ENCODE peak calls at places on chromosomes 7 and 10, in nine cellular contexts. N, O, R, D, L, B, A, U and P are unnamed samples.

GRCh38 chr10:104074505-104074904 is 11.2 kb downstream of the COL17A1 start:
- DNase-seq in U (no peak), D (no peak), N (no peak), O (no peak), R (no peak), B (no peak), L (no peak), A (no peak), P (no peak)

GRCh38 chr10:29535012-29535777 is 99.6 kb downstream of the SVIL start:
- DNase-seq in L (peak; percentile 53), N (peak; percentile 22), O (no peak), U (no peak), R (peak; percentile 53), A (peak; percentile 77), D (peak; percentile 98), B (peak; percentile 88), P (no peak)

GRCh38 chr10:59968705-59969104 is 62.3 kb upstream of the CCDC6 start:
- DNase-seq in O (no peak), N (no peak), R (no peak), L (no peak), A (no peak), D (no peak), U (no peak), B (no peak), P (no peak)

GRCh38 chr10:34580643-34581042 is 234.5 kb downstream of the PARD3 start:
- DNase-seq in O (no peak), A (no peak), N (no peak), R (no peak), D (peak; percentile 88), L (peak; percentile 11), B (peak; percentile 76), U (no peak), P (no peak)

GRCh38 chr7:112940314-112940732 is 146.3 kb downstream of the GPR85 start:
- DNase-seq in L (no peak), B (no peak), R (no peak), N (no peak), A (peak; percentile 87), U (no peak), D (no peak), O (no peak), P (no peak)

GRCh38 chr10:74593470-74593869 is 232.9 kb upstream of the KAT6B start:
- DNase-seq in L (no peak), R (no peak), O (no peak), B (peak; percentile 52), N (peak; percentile 8), U (no peak), D (peak; percentile 21), A (no peak), P (no peak)

GRCh38 chr10:132489053-132489703 is 48.4 kb upstream of the INPP5A start:
- DNase-seq in N (no peak), R (peak; percentile 29), U (no peak), A (no peak), B (peak; percentile 25), D (no peak), O (no peak), L (peak; percentile 72), P (no peak)

GRCh38 chr7:75887669-75888369 is 9.0 kb downstream of the RHBDD2 start:
- DNase-seq in O (no peak), D (no peak), R (no peak), B (no peak), N (no peak), U (no peak), L (no peak), A (no peak), P (no peak)

GRCh38 chr10:69655868-69656555 is 26.0 kb downstream of the FAM241B start:
- DNase-seq in A (no peak), D (no peak), U (no peak), R (no peak), B (no peak), L (no peak), N (no peak), O (no peak), P (no peak)

GRCh38 chr10:126914561-126914960 is 9.3 kb downstream of the DOCK1 start:
- DNase-seq in D (no peak), O (no peak), R (no peak), A (no peak), N (no peak), B (no peak), U (no peak), L (no peak), P (no peak)

GRCh38 chr10:110806335-110806734 is 65.4 kb upstream of the PDCD4 start:
- DNase-seq in B (no peak), R (no peak), A (no peak), L (no peak), N (no peak), O (no peak), U (no peak), D (no peak), P (no peak)

GRCh38 chr7:157018997-157019591 is 8.6 kb upstream of the MNX1 start:
- DNase-seq in O (no peak), N (no peak), D (no peak), A (peak; percentile 79), B (no peak), L (no peak), U (no peak), R (no peak), P (no peak)

GRCh38 chr10:93386496-93387369 is 95.4 kb downstream of the MYOF start:
- DNase-seq in U (no peak), R (peak; percentile 57), D (no peak), B (peak; percentile 33), N (no peak), O (no peak), A (no peak), L (no peak), P (no peak)

GRCh38 chr7:108239501-108240225 is 109.5 kb upstream of the LAMB4 start:
- DNase-seq in N (no peak), B (no peak), D (no peak), L (no peak), A (peak; percentile 22), O (no peak), U (no peak), R (no peak), P (peak; percentile 60)

GRCh38 chr7:18257711-18258110 is 230.1 kb upstream of the PRPS1L1 start:
- DNase-seq in D (no peak), N (no peak), O (no peak), B (peak; percentile 57), U (no peak), L (peak; percentile 7), A (no peak), R (no peak), P (no peak)

GRCh38 chr7:69780377-69780776 is 182.1 kb downstream of the AUTS2 start:
- DNase-seq in B (peak; percentile 71), D (peak; percentile 59), N (no peak), R (no peak), A (peak; percentile 80), O (no peak), L (no peak), U (no peak), P (peak; percentile 80)

GRCh38 chr7:28179081-28180030 is 1.2 kb downstream of the JAZF1 start:
- DNase-seq in O (peak; percentile 70), B (peak; percentile 63), N (no peak), A (peak; percentile 76), L (peak; percentile 87), R (peak; percentile 86), D (peak; percentile 71), U (peak; percentile 61), P (peak; percentile 43)

GRCh38 chr7:699260-700170 is 27.0 kb upstream of the DNAAF5 start:
- DNase-seq in O (no peak), D (no peak), L (no peak), A (no peak), U (no peak), N (no peak), B (no peak), R (no peak), P (no peak)

GRCh38 chr10:76492678-76493472 is 1061.5 kb downstream of the LRMDA start:
- DNase-seq in O (no peak), A (no peak), B (no peak), L (no peak), U (no peak), R (no peak), N (no peak), D (no peak), P (no peak)

GRCh38 chr7:147670759-147671158 is 919.8 kb upstream of the C7orf33 start:
- DNase-seq in N (no peak), A (no peak), D (no peak), L (no peak), R (no peak), O (no peak), U (no peak), B (no peak), P (no peak)

GRCh38 chr7:34211003-34211402 is 305.7 kb downstream of the BMPER start:
- DNase-seq in U (no peak), D (no peak), O (no peak), A (peak; percentile 6), N (no peak), R (no peak), B (no peak), L (no peak), P (no peak)

GRCh38 chr7:155886391-155887173 is 74.3 kb upstream of the SHH start:
- DNase-seq in U (no peak), B (no peak), D (no peak), A (no peak), N (no peak), O (no peak), L (no peak), R (no peak), P (no peak)

GRCh38 chr10:102776779-102777417 is 33.1 kb downstream of the WBP1L start:
- DNase-seq in A (peak; percentile 83), N (no peak), B (peak; percentile 64), O (no peak), D (peak; percentile 91), R (peak; percentile 80), U (no peak), L (peak; percentile 15), P (no peak)

GRCh38 chr7:72493850-72494661 is 81.9 kb upstream of the CALN1 start:
- DNase-seq in D (peak; percentile 25), O (peak; percentile 32), L (peak; percentile 26), R (peak; percentile 56), U (no peak), N (peak; percentile 28), A (peak; percentile 87), B (peak; percentile 49), P (peak; percentile 24)